ENCODE peak calls at places on chromosomes 7 and 10, in five cellular contexts. One of them, this sample, is unnamed.

GRCh38 chr7:43104874-43105520 is 7.5 kb upstream of the HECW1 start:
- DNase-seq in NCI-H2029: no peak
- DNase-seq in SW 1271: no peak
- DNase-seq in GM20000: no peak
- DNase-seq in NCI-H345: no peak
- DNase-seq in this sample: no peak

GRCh38 chr10:126867567-126868365 is 37.5 kb upstream of the DOCK1 start:
- DNase-seq in NCI-H345: no peak
- DNase-seq in NCI-H2029: no peak
- DNase-seq in SW 1271: no peak
- DNase-seq in GM20000: no peak
- DNase-seq in this sample: no peak

GRCh38 chr7:158812684-158813083 is 16.6 kb downstream of the ESYT2 start:
- DNase-seq in SW 1271: no peak
- DNase-seq in GM20000: no peak
- DNase-seq in NCI-H345: no peak
- DNase-seq in NCI-H2029: no peak
- DNase-seq in this sample: no peak

GRCh38 chr7:10940748-10941358 is 32.8 kb upstream of the PHF14 start:
- DNase-seq in SW 1271: no peak
- DNase-seq in NCI-H345: peak; percentile 61
- DNase-seq in GM20000: peak; percentile 19
- DNase-seq in NCI-H2029: peak; percentile 46
- DNase-seq in this sample: no peak

GRCh38 chr7:55964261-55964801 is at the start of gene NIPSNAP2:
- DNase-seq in NCI-H345: peak; percentile 79
- DNase-seq in SW 1271: no peak
- DNase-seq in GM20000: peak; percentile 94
- DNase-seq in NCI-H2029: peak; percentile 63
- DNase-seq in this sample: no peak

GRCh38 chr10:90930971-90931841 is 10.3 kb upstream of the ANKRD1 start:
- DNase-seq in NCI-H345: no peak
- DNase-seq in SW 1271: peak; percentile 78
- DNase-seq in GM20000: no peak
- DNase-seq in NCI-H2029: no peak
- DNase-seq in this sample: no peak

GRCh38 chr7:101507791-101508252 is 121.3 kb downstream of the MYL10 start:
- DNase-seq in NCI-H2029: peak; percentile 59
- DNase-seq in NCI-H345: peak; percentile 58
- DNase-seq in GM20000: peak; percentile 32
- DNase-seq in SW 1271: peak; percentile 32
- DNase-seq in this sample: peak; percentile 5

GRCh38 chr10:7546365-7546967 is 120.3 kb downstream of the ITIH5 start:
- DNase-seq in NCI-H2029: no peak
- DNase-seq in SW 1271: no peak
- DNase-seq in NCI-H345: no peak
- DNase-seq in GM20000: no peak
- DNase-seq in this sample: no peak

GRCh38 chr7:88432321-88432720 is 125.6 kb upstream of the STEAP4 start:
- DNase-seq in NCI-H345: no peak
- DNase-seq in GM20000: no peak
- DNase-seq in SW 1271: no peak
- DNase-seq in NCI-H2029: no peak
- DNase-seq in this sample: no peak

GRCh38 chr10:4241724-4242345 is 456.8 kb upstream of the KLF6 start:
- DNase-seq in SW 1271: no peak
- DNase-seq in NCI-H2029: no peak
- DNase-seq in GM20000: no peak
- DNase-seq in NCI-H345: no peak
- DNase-seq in this sample: no peak

GRCh38 chr10:116888380-116889055 is 39.2 kb downstream of the ENO4 start:
- DNase-seq in SW 1271: peak; percentile 19
- DNase-seq in GM20000: no peak
- DNase-seq in NCI-H345: no peak
- DNase-seq in NCI-H2029: no peak
- DNase-seq in this sample: no peak

GRCh38 chr7:30743371-30744074 is 8.4 kb upstream of the INMT start:
- DNase-seq in NCI-H345: no peak
- DNase-seq in SW 1271: no peak
- DNase-seq in GM20000: no peak
- DNase-seq in NCI-H2029: no peak
- DNase-seq in this sample: no peak

GRCh38 chr7:132865766-132866531 is 215.9 kb downstream of the CHCHD3 start:
- DNase-seq in SW 1271: no peak
- DNase-seq in NCI-H345: no peak
- DNase-seq in GM20000: no peak
- DNase-seq in NCI-H2029: no peak
- DNase-seq in this sample: no peak

GRCh38 chr7:149845257-149845980 is 7.2 kb downstream of the ZNF862 start:
- DNase-seq in SW 1271: no peak
- DNase-seq in NCI-H345: no peak
- DNase-seq in GM20000: no peak
- DNase-seq in NCI-H2029: no peak
- DNase-seq in this sample: no peak

GRCh38 chr7:134649231-134649775 is 2.6 kb downstream of the BPGM start:
- DNase-seq in GM20000: no peak
- DNase-seq in SW 1271: no peak
- DNase-seq in NCI-H2029: no peak
- DNase-seq in NCI-H345: no peak
- DNase-seq in this sample: no peak

GRCh38 chr10:101066146-101066889 is 4.5 kb downstream of the KAZALD1 start:
- DNase-seq in GM20000: peak; percentile 78
- DNase-seq in NCI-H345: peak; percentile 26
- DNase-seq in SW 1271: peak; percentile 53
- DNase-seq in NCI-H2029: peak; percentile 34
- DNase-seq in this sample: no peak

GRCh38 chr10:124717911-124718734 is 26.1 kb downstream of the FAM53B start:
- DNase-seq in GM20000: peak; percentile 58
- DNase-seq in NCI-H2029: peak; percentile 41
- DNase-seq in NCI-H345: no peak
- DNase-seq in SW 1271: no peak
- DNase-seq in this sample: peak; percentile 80

GRCh38 chr10:123241391-123242141 is 87.4 kb downstream of the BUB3 start:
- DNase-seq in NCI-H345: no peak
- DNase-seq in SW 1271: no peak
- DNase-seq in NCI-H2029: no peak
- DNase-seq in GM20000: peak; percentile 23
- DNase-seq in this sample: peak; percentile 15

GRCh38 chr10:71656220-71656619 is 63.4 kb downstream of the C10orf105 start:
- DNase-seq in NCI-H2029: no peak
- DNase-seq in GM20000: no peak
- DNase-seq in NCI-H345: no peak
- DNase-seq in SW 1271: no peak
- DNase-seq in this sample: no peak

GRCh38 chr7:120665068-120665467 is 192.9 kb downstream of the TSPAN12 start:
- DNase-seq in NCI-H2029: no peak
- DNase-seq in SW 1271: no peak
- DNase-seq in GM20000: no peak
- DNase-seq in NCI-H345: no peak
- DNase-seq in this sample: no peak

This sample was measured in GM12864.